ENCODE peak calls at places on chromosomes 5 and 9, in five cellular contexts. One of them, this sample, is unnamed.

GRCh38 chr5:31824886-31825774 is 186.2 kb downstream of the PDZD2 start:
- DNase-seq in upper lobe of right lung: no peak
- DNase-seq in stomach: peak
- DNase-seq in dorsolateral prefrontal cortex: no peak
- DNase-seq in ovary: peak
- DNase-seq in this sample: peak

GRCh38 chr5:63262191-63262981 is 683.8 kb downstream of the LRRC70 start:
- DNase-seq in upper lobe of right lung: no peak
- DNase-seq in stomach: no peak
- DNase-seq in dorsolateral prefrontal cortex: no peak
- DNase-seq in ovary: no peak
- DNase-seq in this sample: no peak

GRCh38 chr5:5164158-5164557 is 24.0 kb downstream of the ADAMTS16 start:
- DNase-seq in upper lobe of right lung: no peak
- DNase-seq in stomach: peak
- DNase-seq in dorsolateral prefrontal cortex: no peak
- DNase-seq in ovary: no peak
- DNase-seq in this sample: no peak

GRCh38 chr5:133696782-133697507 is 84.6 kb upstream of the FSTL4 start:
- DNase-seq in upper lobe of right lung: no peak
- DNase-seq in stomach: no peak
- DNase-seq in dorsolateral prefrontal cortex: peak
- DNase-seq in ovary: no peak
- DNase-seq in this sample: peak

GRCh38 chr9:94801685-94802084 is 75.2 kb downstream of the AOPEP start:
- DNase-seq in upper lobe of right lung: no peak
- DNase-seq in stomach: no peak
- DNase-seq in dorsolateral prefrontal cortex: no peak
- DNase-seq in ovary: no peak
- DNase-seq in this sample: no peak

GRCh38 chr5:147391781-147392180 is 118.1 kb downstream of the DPYSL3 start:
- DNase-seq in upper lobe of right lung: no peak
- DNase-seq in stomach: peak
- DNase-seq in dorsolateral prefrontal cortex: peak
- DNase-seq in ovary: no peak
- DNase-seq in this sample: peak

GRCh38 chr5:115656404-115656803 is 30.6 kb upstream of the TMED7 start:
- DNase-seq in upper lobe of right lung: no peak
- DNase-seq in stomach: no peak
- DNase-seq in dorsolateral prefrontal cortex: no peak
- DNase-seq in ovary: no peak
- DNase-seq in this sample: no peak

GRCh38 chr5:178339272-178339671 is 106.7 kb upstream of the PHYKPL start:
- DNase-seq in upper lobe of right lung: peak
- DNase-seq in stomach: no peak
- DNase-seq in dorsolateral prefrontal cortex: no peak
- DNase-seq in ovary: no peak
- DNase-seq in this sample: peak

GRCh38 chr5:169801324-169801777 is 164.3 kb downstream of the DOCK2 start:
- DNase-seq in upper lobe of right lung: no peak
- DNase-seq in stomach: no peak
- DNase-seq in dorsolateral prefrontal cortex: no peak
- DNase-seq in ovary: no peak
- DNase-seq in this sample: no peak

GRCh38 chr9:93452710-93453046 is 703 bp downstream of the FAM120AOS start:
- DNase-seq in upper lobe of right lung: no peak
- DNase-seq in stomach: peak
- DNase-seq in dorsolateral prefrontal cortex: no peak
- DNase-seq in ovary: peak
- DNase-seq in this sample: no peak

GRCh38 chr9:127714020-127714835 is 1.2 kb downstream of the PTRH1 start:
- DNase-seq in upper lobe of right lung: no peak
- DNase-seq in stomach: no peak
- DNase-seq in dorsolateral prefrontal cortex: no peak
- DNase-seq in ovary: no peak
- DNase-seq in this sample: no peak

GRCh38 chr9:124478014-124478753 is 27.9 kb downstream of the ADGRD2 start:
- DNase-seq in upper lobe of right lung: no peak
- DNase-seq in stomach: no peak
- DNase-seq in dorsolateral prefrontal cortex: no peak
- DNase-seq in ovary: no peak
- DNase-seq in this sample: no peak

GRCh38 chr5:137622850-137623249 is 113.0 kb downstream of the KLHL3 start:
- DNase-seq in upper lobe of right lung: peak
- DNase-seq in stomach: peak
- DNase-seq in dorsolateral prefrontal cortex: peak
- DNase-seq in ovary: peak
- DNase-seq in this sample: peak

GRCh38 chr5:32852535-32852934 is 141.4 kb downstream of the NPR3 start:
- DNase-seq in upper lobe of right lung: no peak
- DNase-seq in stomach: no peak
- DNase-seq in dorsolateral prefrontal cortex: no peak
- DNase-seq in ovary: no peak
- DNase-seq in this sample: no peak

GRCh38 chr5:73664796-73665195 is 38.8 kb downstream of the ARHGEF28 start:
- DNase-seq in upper lobe of right lung: no peak
- DNase-seq in stomach: no peak
- DNase-seq in dorsolateral prefrontal cortex: no peak
- DNase-seq in ovary: no peak
- DNase-seq in this sample: no peak

GRCh38 chr5:82351754-82352145 is 73.6 kb upstream of the RPS23 start:
- DNase-seq in upper lobe of right lung: no peak
- DNase-seq in stomach: no peak
- DNase-seq in dorsolateral prefrontal cortex: no peak
- DNase-seq in ovary: no peak
- DNase-seq in this sample: no peak

GRCh38 chr9:16725066-16725465 is 145.4 kb downstream of the BNC2 start:
- DNase-seq in upper lobe of right lung: no peak
- DNase-seq in stomach: no peak
- DNase-seq in dorsolateral prefrontal cortex: no peak
- DNase-seq in ovary: no peak
- DNase-seq in this sample: no peak

GRCh38 chr5:12343543-12343942 is 439.3 kb upstream of the CTNND2 start:
- DNase-seq in upper lobe of right lung: no peak
- DNase-seq in stomach: no peak
- DNase-seq in dorsolateral prefrontal cortex: no peak
- DNase-seq in ovary: no peak
- DNase-seq in this sample: no peak

GRCh38 chr5:90193185-90193822 is 216.3 kb downstream of the CETN3 start:
- DNase-seq in upper lobe of right lung: no peak
- DNase-seq in stomach: no peak
- DNase-seq in dorsolateral prefrontal cortex: no peak
- DNase-seq in ovary: no peak
- DNase-seq in this sample: no peak

GRCh38 chr9:13939129-13939528 is 374.8 kb downstream of the NFIB start:
- DNase-seq in upper lobe of right lung: no peak
- DNase-seq in stomach: no peak
- DNase-seq in dorsolateral prefrontal cortex: no peak
- DNase-seq in ovary: no peak
- DNase-seq in this sample: no peak

GRCh38 chr9:522190-522589 is 307.5 kb downstream of the DOCK8 start:
- DNase-seq in upper lobe of right lung: no peak
- DNase-seq in stomach: no peak
- DNase-seq in dorsolateral prefrontal cortex: no peak
- DNase-seq in ovary: no peak
- DNase-seq in this sample: no peak

GRCh38 chr5:85320495-85320894 is 935.8 kb upstream of the EDIL3 start:
- DNase-seq in upper lobe of right lung: no peak
- DNase-seq in stomach: no peak
- DNase-seq in dorsolateral prefrontal cortex: no peak
- DNase-seq in ovary: no peak
- DNase-seq in this sample: no peak

GRCh38 chr9:94687451-94687850 is 39.0 kb upstream of the AOPEP start:
- DNase-seq in upper lobe of right lung: no peak
- DNase-seq in stomach: no peak
- DNase-seq in dorsolateral prefrontal cortex: no peak
- DNase-seq in ovary: no peak
- DNase-seq in this sample: no peak

GRCh38 chr5:55593115-55593472 is 58.3 kb upstream of the PLPP1 start:
- DNase-seq in upper lobe of right lung: no peak
- DNase-seq in stomach: no peak
- DNase-seq in dorsolateral prefrontal cortex: no peak
- DNase-seq in ovary: no peak
- DNase-seq in this sample: no peak

GRCh38 chr5:52007230-52007858 is 624.1 kb downstream of the ISL1 start:
- DNase-seq in upper lobe of right lung: no peak
- DNase-seq in stomach: no peak
- DNase-seq in dorsolateral prefrontal cortex: no peak
- DNase-seq in ovary: no peak
- DNase-seq in this sample: no peak

GRCh38 chr9:27086818-27087680 is 22.0 kb upstream of the TEK start:
- DNase-seq in upper lobe of right lung: no peak
- DNase-seq in stomach: no peak
- DNase-seq in dorsolateral prefrontal cortex: no peak
- DNase-seq in ovary: no peak
- DNase-seq in this sample: no peak

DNA sequence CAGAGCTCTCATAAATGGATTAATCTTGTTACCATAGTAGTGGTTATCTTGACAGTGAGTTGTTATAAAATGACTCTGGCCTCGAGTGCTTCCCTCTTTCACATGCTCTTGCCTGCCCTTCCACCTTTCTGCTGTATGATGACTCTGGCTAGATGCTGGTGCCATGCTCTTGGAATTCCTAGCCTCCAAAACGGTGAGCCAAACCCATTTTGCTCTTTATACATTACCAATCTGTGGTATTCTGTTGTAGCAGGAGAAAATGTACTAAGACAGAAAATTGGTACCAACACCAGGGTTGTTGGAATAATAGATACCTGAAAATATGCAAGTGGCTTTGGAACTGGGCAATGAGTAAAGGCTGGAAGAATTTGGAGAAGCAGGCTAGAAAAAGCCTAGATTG is 38.1 kb downstream of the GDA start:
- DNase-seq in upper lobe of right lung: no peak
- DNase-seq in stomach: no peak
- DNase-seq in dorsolateral prefrontal cortex: no peak
- DNase-seq in ovary: no peak
- DNase-seq in this sample: no peak
- TF ChIP-seq CTCF in upper lobe of right lung: no peak
- TF ChIP-seq CTCF in stomach: no peak
- TF ChIP-seq CTCF in dorsolateral prefrontal cortex: no peak
- TF ChIP-seq CTCF in ovary: no peak
- TF ChIP-seq CTCF in this sample: no peak

GRCh38 chr9:131617611-131618010 is 72.3 kb downstream of the PRRT1B start:
- DNase-seq in upper lobe of right lung: no peak
- DNase-seq in stomach: no peak
- DNase-seq in dorsolateral prefrontal cortex: no peak
- DNase-seq in ovary: no peak
- DNase-seq in this sample: no peak
- H3K27ac ChIP-seq in upper lobe of right lung: no peak
- H3K27ac ChIP-seq in stomach: no peak
- H3K27ac ChIP-seq in dorsolateral prefrontal cortex: no peak
- H3K27ac ChIP-seq in ovary: no peak
- H3K27ac ChIP-seq in this sample: no peak

DNA sequence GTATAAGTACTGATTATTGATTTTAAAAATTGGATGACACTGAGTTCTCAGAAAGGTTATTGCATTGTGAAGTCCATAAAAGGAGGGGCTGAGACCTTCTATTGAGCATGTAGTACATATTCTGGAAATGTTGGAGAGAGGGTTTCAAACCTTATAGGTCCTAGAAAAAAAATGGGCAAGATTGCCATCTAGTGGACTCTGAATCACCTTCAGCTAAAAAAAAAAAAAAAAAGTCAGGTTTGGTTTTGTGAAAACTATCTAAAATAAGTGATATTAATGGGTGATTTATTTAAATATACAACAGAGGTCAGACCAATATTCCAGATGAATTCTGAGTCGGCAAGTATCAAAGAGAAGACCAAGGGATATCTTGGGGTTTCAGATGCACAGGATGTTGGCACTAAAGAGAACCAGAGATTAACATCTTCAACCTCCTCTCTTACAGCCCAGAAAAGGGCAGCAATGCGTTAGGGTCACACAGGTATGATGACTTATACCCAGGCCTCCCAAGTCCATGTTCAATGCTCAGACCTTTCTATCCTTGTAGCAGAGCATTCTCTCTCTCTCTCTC is 109.8 kb upstream of the NMUR2 start:
- DNase-seq in upper lobe of right lung: no peak
- DNase-seq in stomach: no peak
- DNase-seq in dorsolateral prefrontal cortex: no peak
- DNase-seq in ovary: no peak
- DNase-seq in this sample: no peak
- TF ChIP-seq CTCF in upper lobe of right lung: peak
- TF ChIP-seq CTCF in stomach: no peak
- TF ChIP-seq CTCF in dorsolateral prefrontal cortex: peak
- TF ChIP-seq CTCF in ovary: no peak
- TF ChIP-seq CTCF in this sample: no peak

GRCh38 chr5:150134198-150134588 is 21.5 kb downstream of the PDGFRB start:
- DNase-seq in upper lobe of right lung: no peak
- DNase-seq in stomach: no peak
- DNase-seq in dorsolateral prefrontal cortex: no peak
- DNase-seq in ovary: no peak
- DNase-seq in this sample: no peak

GRCh38 chr5:150131978-150132694 is 23.5 kb downstream of the PDGFRB start:
- DNase-seq in upper lobe of right lung: no peak
- DNase-seq in stomach: no peak
- DNase-seq in dorsolateral prefrontal cortex: no peak
- DNase-seq in ovary: no peak
- DNase-seq in this sample: peak

GRCh38 chr5:150131461-150131860 is 24.2 kb downstream of the PDGFRB start:
- DNase-seq in upper lobe of right lung: no peak
- DNase-seq in stomach: no peak
- DNase-seq in dorsolateral prefrontal cortex: no peak
- DNase-seq in ovary: no peak
- DNase-seq in this sample: no peak

GRCh38 chr5:150133581-150134197 is 22.0 kb downstream of the PDGFRB start:
- DNase-seq in upper lobe of right lung: no peak
- DNase-seq in stomach: no peak
- DNase-seq in dorsolateral prefrontal cortex: no peak
- DNase-seq in ovary: no peak
- DNase-seq in this sample: no peak

GRCh38 chr5:150132740-150133139 is 22.9 kb downstream of the PDGFRB start:
- DNase-seq in upper lobe of right lung: no peak
- DNase-seq in stomach: no peak
- DNase-seq in dorsolateral prefrontal cortex: no peak
- DNase-seq in ovary: no peak
- DNase-seq in this sample: peak
- H3K27ac ChIP-seq in upper lobe of right lung: no peak
- H3K27ac ChIP-seq in stomach: peak
- H3K27ac ChIP-seq in dorsolateral prefrontal cortex: no peak
- H3K27ac ChIP-seq in ovary: peak
- H3K27ac ChIP-seq in this sample: peak

This sample was measured in tibial artery.